ENCODE peak calls at places on chromosomes 1 and 21, in five cellular contexts. U is body of pancreas, J is suprapubic skin, Q is esophagus muscularis mucosa, H is esophagus squamous epithelium. A is an unnamed sample. For H3K4me1, the result is how much of the 10 kb centered on the place peaks cover.

GRCh38 chr1:25020851-25021585 is 90.9 kb upstream of the RUNX3 start:
- DNase-seq in U (no peak), J (no peak), Q (no peak), H (no peak), A (no peak)

GRCh38 chr21:44930543-44930981 is 9.3 kb upstream of the SLX9 start:
- DNase-seq in U (no peak), J (no peak), Q (no peak), H (no peak), A (no peak)

GRCh38 chr1:204558467-204558866 is 42.3 kb downstream of the MDM4 start:
- DNase-seq in U (no peak), J (no peak), Q (no peak), H (no peak), A (no peak)

GRCh38 chr1:13662498-13662897 is 37.5 kb upstream of the PRDM2 start:
- DNase-seq in U (no peak), J (peak), Q (no peak), H (no peak), A (peak)

GRCh38 chr1:72567511-72567910 is 285.2 kb upstream of the NEGR1 start:
- DNase-seq in U (no peak), J (no peak), Q (no peak), H (no peak), A (no peak)

GRCh38 chr1:190067592-190067991 is 410.1 kb downstream of the BRINP3 start:
- DNase-seq in U (no peak), J (no peak), Q (no peak), H (no peak), A (no peak)

GRCh38 chr1:96721382-96722160 is at the start of gene PTBP2:
- DNase-seq in U (peak), J (peak), Q (peak), H (peak), A (peak)

GRCh38 chr1:191904991-191905390 is 253.3 kb upstream of the RGS18 start:
- DNase-seq in U (no peak), J (no peak), Q (no peak), H (no peak), A (no peak)

GRCh38 chr1:236795757-236796719 is 946 bp downstream of the MTR start:
- DNase-seq in U (no peak), J (no peak), Q (no peak), H (no peak), A (no peak)
- H3K4me1 ChIP-seq in U (under half), J (under half), Q (under half), H (half or more), A (under half)

GRCh38 chr1:61442456-61443013 is 282.4 kb downstream of the TM2D1 start:
- DNase-seq in U (no peak), J (no peak), Q (no peak), H (no peak), A (no peak)

GRCh38 chr1:61444277-61444676 is 280.7 kb downstream of the TM2D1 start:
- DNase-seq in U (no peak), J (no peak), Q (peak), H (no peak), A (no peak)

GRCh38 chr1:61446531-61446991 is 278.4 kb downstream of the TM2D1 start:
- DNase-seq in U (no peak), J (no peak), Q (peak), H (no peak), A (no peak)

GRCh38 chr1:61445269-61445825 is 279.6 kb downstream of the TM2D1 start:
- DNase-seq in U (no peak), J (no peak), Q (no peak), H (no peak), A (no peak)

DNA sequence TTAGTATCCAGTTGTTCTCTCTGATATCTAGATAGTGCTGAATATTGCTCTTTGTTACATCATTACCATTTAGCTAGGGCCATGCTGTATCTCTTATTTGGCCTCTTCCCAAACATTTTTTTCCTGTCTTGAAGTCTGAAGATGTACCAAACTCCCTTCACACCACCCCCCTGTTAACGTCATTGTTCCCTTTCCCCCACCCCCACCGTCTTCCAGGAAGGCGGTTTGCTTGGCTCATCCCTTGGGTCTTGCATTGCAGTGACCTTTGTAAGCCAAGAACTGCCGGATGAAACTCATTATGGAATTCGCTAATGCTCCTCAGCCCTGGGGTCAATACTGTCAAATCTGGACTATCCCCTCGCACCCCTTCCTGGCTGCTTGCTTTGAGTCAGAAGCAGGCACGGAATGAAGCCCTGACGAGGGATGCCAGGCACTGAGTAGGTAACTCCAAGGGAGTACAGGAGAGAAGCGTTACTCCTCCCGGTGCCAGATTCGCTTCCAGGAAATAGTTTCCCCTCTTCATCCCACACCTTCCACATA is 283.1 kb downstream of the TM2D1 start:
- DNase-seq in U (peak), J (no peak), Q (peak), H (no peak), A (no peak)
- H3K27ac ChIP-seq in U (no peak), J (no peak), Q (peak), H (no peak), A (peak)

GRCh38 chr1:223018534-223018933 is 124.5 kb downstream of the TLR5 start:
- DNase-seq in U (no peak), J (no peak), Q (no peak), H (no peak), A (no peak)

GRCh38 chr1:223020770-223021169 is 122.3 kb downstream of the TLR5 start:
- DNase-seq in U (no peak), J (no peak), Q (no peak), H (no peak), A (no peak)

GRCh38 chr1:223016890-223017289 is 126.2 kb downstream of the TLR5 start:
- DNase-seq in U (no peak), J (no peak), Q (no peak), H (no peak), A (no peak)

GRCh38 chr1:223017291-223017690 is 125.8 kb downstream of the TLR5 start:
- DNase-seq in U (no peak), J (no peak), Q (no peak), H (no peak), A (no peak)

GRCh38 chr1:223019236-223019635 is 123.8 kb downstream of the TLR5 start:
- DNase-seq in U (no peak), J (no peak), Q (no peak), H (no peak), A (no peak)
- TF ChIP-seq POLR2A in U (no peak), J (no peak), Q (no peak), H (no peak), A (no peak)

DNA sequence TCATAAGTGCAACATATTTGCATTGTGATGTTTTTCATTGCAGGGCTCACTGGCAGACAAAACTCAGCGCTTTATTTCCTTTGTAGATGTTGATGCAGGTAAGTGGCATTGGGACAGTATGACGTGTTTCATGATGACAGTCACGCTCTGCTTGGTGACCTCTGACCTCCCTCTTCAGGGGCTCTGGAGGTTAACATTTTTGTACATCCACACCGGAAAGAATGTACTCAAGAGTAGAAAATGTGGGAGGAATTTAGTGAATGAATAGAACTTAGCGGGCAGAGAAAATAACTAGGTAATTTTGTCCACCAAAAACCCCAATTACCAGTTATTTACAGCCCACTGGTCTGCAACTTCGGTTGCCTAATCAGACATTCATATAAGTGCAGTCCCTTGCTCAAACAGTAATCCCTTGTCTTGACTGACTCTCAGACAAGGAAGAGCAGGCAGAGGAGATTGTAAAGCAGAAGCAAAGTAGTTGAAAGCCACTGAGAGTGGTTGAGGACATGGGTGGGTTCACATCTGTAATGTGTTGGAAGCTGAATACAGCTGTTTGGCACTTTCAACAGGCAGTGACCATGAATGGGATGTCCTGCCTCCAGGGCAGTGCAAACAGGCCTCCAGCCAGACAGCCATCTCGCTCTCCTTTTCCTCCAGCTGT is 189.0 kb downstream of the NRIP1 start:
- DNase-seq in U (no peak), J (no peak), Q (no peak), H (no peak), A (no peak)
- H3K4me1 ChIP-seq in U (under half), J (under half), Q (under half), H (half or more), A (under half)

GRCh38 chr1:8158995-8159394 is 132.9 kb upstream of the ERRFI1 start:
- DNase-seq in U (no peak), J (no peak), Q (no peak), H (no peak), A (no peak)

GRCh38 chr1:8159470-8160024 is 133.4 kb upstream of the ERRFI1 start:
- DNase-seq in U (no peak), J (no peak), Q (no peak), H (no peak), A (no peak)

GRCh38 chr1:8154621-8155052 is 128.5 kb upstream of the ERRFI1 start:
- DNase-seq in U (no peak), J (no peak), Q (no peak), H (no peak), A (no peak)

GRCh38 chr1:8155528-8156186 is 129.5 kb upstream of the ERRFI1 start:
- DNase-seq in U (no peak), J (no peak), Q (no peak), H (no peak), A (no peak)

DNA sequence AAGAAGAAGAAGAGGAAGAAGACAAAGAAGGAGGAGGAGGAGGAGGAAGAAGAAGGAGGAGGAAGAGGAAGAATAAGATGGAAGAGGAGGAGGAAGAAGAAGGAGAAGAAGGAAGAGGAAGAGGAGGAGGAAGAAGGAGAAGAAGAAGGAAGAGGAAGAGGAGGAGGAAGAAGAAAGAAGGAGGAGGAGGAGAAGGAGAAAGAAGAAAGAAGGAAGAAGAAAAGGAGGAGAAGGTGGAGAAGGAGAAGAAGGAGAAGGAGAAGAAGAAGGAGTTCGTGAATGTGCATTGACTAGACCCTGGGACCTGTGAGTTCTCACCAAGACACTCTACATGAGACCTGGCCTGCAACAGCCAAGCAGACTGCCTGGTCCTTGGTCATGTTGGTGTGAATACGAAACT is 131.7 kb upstream of the ERRFI1 start:
- DNase-seq in U (no peak), J (no peak), Q (no peak), H (no peak), A (no peak)
- H3K27ac ChIP-seq in U (no peak), J (no peak), Q (peak), H (no peak), A (no peak)

DNA sequence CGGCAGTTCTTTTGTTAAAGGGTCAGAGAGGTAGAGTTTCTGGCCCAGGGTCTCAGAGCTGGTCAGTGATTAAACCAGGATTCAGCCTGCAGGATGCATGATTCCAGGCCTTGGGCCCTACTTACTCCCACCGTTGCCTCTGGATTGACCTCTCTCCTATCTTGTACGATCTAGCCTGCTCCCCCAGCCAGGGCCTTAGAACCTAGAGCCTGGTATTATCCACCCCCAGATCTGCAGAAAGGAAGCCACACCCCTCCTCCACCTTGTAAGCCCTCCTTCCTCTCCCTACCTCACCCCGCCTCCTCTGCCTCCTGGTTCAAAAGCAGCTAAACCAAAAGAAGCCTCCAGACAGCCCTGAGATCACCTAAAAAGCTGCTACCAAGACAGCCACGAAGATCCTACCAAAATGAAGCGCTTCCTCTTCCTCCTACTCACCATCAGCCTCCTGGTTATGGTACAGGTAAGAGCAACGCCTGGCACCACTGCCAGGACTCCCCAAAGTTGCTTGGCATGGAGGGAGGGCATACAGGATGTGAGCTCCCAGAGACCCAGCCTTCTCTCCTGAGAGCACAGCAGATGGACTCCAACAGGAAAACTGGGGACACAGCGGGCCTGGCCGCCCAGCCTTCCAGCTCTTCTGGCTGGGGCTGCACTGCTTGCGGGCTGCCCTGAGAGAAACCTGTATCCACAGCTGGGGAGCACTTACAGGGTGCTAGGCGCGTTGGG is at the start of gene CD52:
- DNase-seq in U (no peak), J (no peak), Q (no peak), H (no peak), A (no peak)
- TF ChIP-seq POLR2A in U (no peak), J (no peak), Q (no peak), H (no peak), A (no peak)

DNA sequence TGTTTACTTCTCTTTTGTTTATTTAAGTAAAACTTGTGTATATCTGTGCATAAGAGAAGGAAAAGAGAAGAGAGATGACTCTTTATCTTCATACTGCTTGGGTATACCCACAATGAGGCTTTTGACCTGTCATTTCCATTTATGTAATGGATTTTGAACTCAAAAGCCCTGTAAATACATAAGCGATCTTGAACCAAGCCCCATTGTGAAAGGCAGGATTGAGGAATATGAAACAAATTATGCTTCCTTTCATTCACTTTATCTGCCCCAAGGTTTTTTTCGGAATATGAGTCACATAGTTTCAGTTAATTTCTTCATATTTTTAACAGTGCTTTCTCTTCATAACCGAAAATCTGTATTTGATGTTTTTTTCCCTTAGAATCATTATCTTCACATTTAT is 21.4 kb downstream of the CNST start:
- DNase-seq in U (no peak), J (no peak), Q (no peak), H (no peak), A (no peak)
- H3K4me1 ChIP-seq in U (under half), J (under half), Q (under half), H (half or more), A (under half)